ENCODE peak calls at places on chromosomes 3 and 15, in nine cellular contexts. One of them, this sample, is unnamed.
A peak's percentile ranks its signal among the peaks of the same experiment; 100 is the strongest.

GRCh38 chr3:54698059-54698458 is 229.8 kb downstream of the LRTM1 start:
- DNase-seq in activated T-cell treated with anti-CD3 and anti-CD28 coated beads, Interleukin-2, amount 50 U/mL, for 1 hour: no peak
- DNase-seq in iPS-NIHi11: peak; percentile 37
- DNase-seq in OCI-M1: no peak
- DNase-seq in ovary: no peak
- DNase-seq in ELF-1: no peak
- DNase-seq in CD4-positive, CD25-positive, alpha-beta regulatory T cell: no peak
- DNase-seq in progenitor cell of endocrine pancreas: no peak
- DNase-seq in activated CD4-positive, CD25-positive, alpha-beta regulatory T cell treated with anti-CD3 and anti-CD28 coated beads, Interleukin-2, amount 50 U/mL, for 16 hours: no peak
- DNase-seq in this sample: no peak

GRCh38 chr3:151709847-151710246 is 23.9 kb upstream of the AADACL2 start:
- DNase-seq in activated T-cell treated with anti-CD3 and anti-CD28 coated beads, Interleukin-2, amount 50 U/mL, for 1 hour: no peak
- DNase-seq in iPS-NIHi11: no peak
- DNase-seq in OCI-M1: no peak
- DNase-seq in ovary: no peak
- DNase-seq in ELF-1: no peak
- DNase-seq in CD4-positive, CD25-positive, alpha-beta regulatory T cell: no peak
- DNase-seq in progenitor cell of endocrine pancreas: no peak
- DNase-seq in activated CD4-positive, CD25-positive, alpha-beta regulatory T cell treated with anti-CD3 and anti-CD28 coated beads, Interleukin-2, amount 50 U/mL, for 16 hours: no peak
- DNase-seq in this sample: no peak

GRCh38 chr3:30611613-30612421 is 5.4 kb downstream of the TGFBR2 start:
- DNase-seq in activated T-cell treated with anti-CD3 and anti-CD28 coated beads, Interleukin-2, amount 50 U/mL, for 1 hour: no peak
- DNase-seq in iPS-NIHi11: no peak
- DNase-seq in OCI-M1: no peak
- DNase-seq in ovary: no peak
- DNase-seq in ELF-1: no peak
- DNase-seq in CD4-positive, CD25-positive, alpha-beta regulatory T cell: no peak
- DNase-seq in progenitor cell of endocrine pancreas: no peak
- DNase-seq in activated CD4-positive, CD25-positive, alpha-beta regulatory T cell treated with anti-CD3 and anti-CD28 coated beads, Interleukin-2, amount 50 U/mL, for 16 hours: no peak
- DNase-seq in this sample: no peak

GRCh38 chr15:69096197-69096596 is 64.2 kb upstream of the GLCE start:
- DNase-seq in activated T-cell treated with anti-CD3 and anti-CD28 coated beads, Interleukin-2, amount 50 U/mL, for 1 hour: no peak
- DNase-seq in iPS-NIHi11: no peak
- DNase-seq in OCI-M1: no peak
- DNase-seq in ovary: no peak
- DNase-seq in ELF-1: no peak
- DNase-seq in CD4-positive, CD25-positive, alpha-beta regulatory T cell: no peak
- DNase-seq in progenitor cell of endocrine pancreas: no peak
- DNase-seq in activated CD4-positive, CD25-positive, alpha-beta regulatory T cell treated with anti-CD3 and anti-CD28 coated beads, Interleukin-2, amount 50 U/mL, for 16 hours: no peak
- DNase-seq in this sample: no peak

GRCh38 chr3:191382661-191383060 is 52.3 kb upstream of the UTS2B start:
- DNase-seq in activated T-cell treated with anti-CD3 and anti-CD28 coated beads, Interleukin-2, amount 50 U/mL, for 1 hour: no peak
- DNase-seq in iPS-NIHi11: no peak
- DNase-seq in OCI-M1: no peak
- DNase-seq in ovary: no peak
- DNase-seq in ELF-1: no peak
- DNase-seq in CD4-positive, CD25-positive, alpha-beta regulatory T cell: no peak
- DNase-seq in progenitor cell of endocrine pancreas: no peak
- DNase-seq in activated CD4-positive, CD25-positive, alpha-beta regulatory T cell treated with anti-CD3 and anti-CD28 coated beads, Interleukin-2, amount 50 U/mL, for 16 hours: no peak
- DNase-seq in this sample: no peak

GRCh38 chr3:43883729-43884396 is 193.1 kb downstream of the ABHD5 start:
- DNase-seq in activated T-cell treated with anti-CD3 and anti-CD28 coated beads, Interleukin-2, amount 50 U/mL, for 1 hour: no peak
- DNase-seq in iPS-NIHi11: no peak
- DNase-seq in OCI-M1: no peak
- DNase-seq in ovary: peak; percentile 76
- DNase-seq in ELF-1: no peak
- DNase-seq in CD4-positive, CD25-positive, alpha-beta regulatory T cell: no peak
- DNase-seq in progenitor cell of endocrine pancreas: no peak
- DNase-seq in activated CD4-positive, CD25-positive, alpha-beta regulatory T cell treated with anti-CD3 and anti-CD28 coated beads, Interleukin-2, amount 50 U/mL, for 16 hours: no peak
- DNase-seq in this sample: no peak

GRCh38 chr3:179196700-179197099 is 48.5 kb downstream of the PIK3CA start:
- DNase-seq in activated T-cell treated with anti-CD3 and anti-CD28 coated beads, Interleukin-2, amount 50 U/mL, for 1 hour: no peak
- DNase-seq in iPS-NIHi11: no peak
- DNase-seq in OCI-M1: no peak
- DNase-seq in ovary: no peak
- DNase-seq in ELF-1: no peak
- DNase-seq in CD4-positive, CD25-positive, alpha-beta regulatory T cell: no peak
- DNase-seq in progenitor cell of endocrine pancreas: no peak
- DNase-seq in activated CD4-positive, CD25-positive, alpha-beta regulatory T cell treated with anti-CD3 and anti-CD28 coated beads, Interleukin-2, amount 50 U/mL, for 16 hours: no peak
- DNase-seq in this sample: no peak

GRCh38 chr3:24048843-24049242 is 103.8 kb downstream of the NR1D2 start:
- DNase-seq in activated T-cell treated with anti-CD3 and anti-CD28 coated beads, Interleukin-2, amount 50 U/mL, for 1 hour: no peak
- DNase-seq in iPS-NIHi11: no peak
- DNase-seq in OCI-M1: no peak
- DNase-seq in ovary: no peak
- DNase-seq in ELF-1: no peak
- DNase-seq in CD4-positive, CD25-positive, alpha-beta regulatory T cell: no peak
- DNase-seq in progenitor cell of endocrine pancreas: no peak
- DNase-seq in activated CD4-positive, CD25-positive, alpha-beta regulatory T cell treated with anti-CD3 and anti-CD28 coated beads, Interleukin-2, amount 50 U/mL, for 16 hours: no peak
- DNase-seq in this sample: no peak

GRCh38 chr3:194680888-194681615 is 4.6 kb upstream of the FAM43A start:
- DNase-seq in activated T-cell treated with anti-CD3 and anti-CD28 coated beads, Interleukin-2, amount 50 U/mL, for 1 hour: no peak
- DNase-seq in iPS-NIHi11: no peak
- DNase-seq in OCI-M1: no peak
- DNase-seq in ovary: no peak
- DNase-seq in ELF-1: no peak
- DNase-seq in CD4-positive, CD25-positive, alpha-beta regulatory T cell: no peak
- DNase-seq in progenitor cell of endocrine pancreas: no peak
- DNase-seq in activated CD4-positive, CD25-positive, alpha-beta regulatory T cell treated with anti-CD3 and anti-CD28 coated beads, Interleukin-2, amount 50 U/mL, for 16 hours: no peak
- DNase-seq in this sample: peak; percentile 34

GRCh38 chr15:73575636-73576247 is 57.4 kb downstream of the NPTN start:
- DNase-seq in activated T-cell treated with anti-CD3 and anti-CD28 coated beads, Interleukin-2, amount 50 U/mL, for 1 hour: no peak
- DNase-seq in iPS-NIHi11: no peak
- DNase-seq in OCI-M1: peak; percentile 18
- DNase-seq in ovary: no peak
- DNase-seq in ELF-1: no peak
- DNase-seq in CD4-positive, CD25-positive, alpha-beta regulatory T cell: no peak
- DNase-seq in progenitor cell of endocrine pancreas: no peak
- DNase-seq in activated CD4-positive, CD25-positive, alpha-beta regulatory T cell treated with anti-CD3 and anti-CD28 coated beads, Interleukin-2, amount 50 U/mL, for 16 hours: no peak
- DNase-seq in this sample: no peak

GRCh38 chr15:99925661-99926461 is 192.6 kb upstream of the LYSMD4 start:
- DNase-seq in activated T-cell treated with anti-CD3 and anti-CD28 coated beads, Interleukin-2, amount 50 U/mL, for 1 hour: peak; percentile 81
- DNase-seq in iPS-NIHi11: peak; percentile 57
- DNase-seq in OCI-M1: peak; percentile 9
- DNase-seq in ovary: peak; percentile 41
- DNase-seq in ELF-1: peak; percentile 58
- DNase-seq in CD4-positive, CD25-positive, alpha-beta regulatory T cell: peak; percentile 76
- DNase-seq in progenitor cell of endocrine pancreas: no peak
- DNase-seq in activated CD4-positive, CD25-positive, alpha-beta regulatory T cell treated with anti-CD3 and anti-CD28 coated beads, Interleukin-2, amount 50 U/mL, for 16 hours: peak; percentile 54
- DNase-seq in this sample: peak; percentile 92

GRCh38 chr15:99435761-99436346 is 129.9 kb upstream of the MEF2A start:
- DNase-seq in activated T-cell treated with anti-CD3 and anti-CD28 coated beads, Interleukin-2, amount 50 U/mL, for 1 hour: peak; percentile 3
- DNase-seq in iPS-NIHi11: no peak
- DNase-seq in OCI-M1: no peak
- DNase-seq in ovary: no peak
- DNase-seq in ELF-1: no peak
- DNase-seq in CD4-positive, CD25-positive, alpha-beta regulatory T cell: no peak
- DNase-seq in progenitor cell of endocrine pancreas: no peak
- DNase-seq in activated CD4-positive, CD25-positive, alpha-beta regulatory T cell treated with anti-CD3 and anti-CD28 coated beads, Interleukin-2, amount 50 U/mL, for 16 hours: no peak
- DNase-seq in this sample: peak; percentile 24

GRCh38 chr3:51966486-51966885 is 768 bp downstream of the PCBP4 start:
- DNase-seq in activated T-cell treated with anti-CD3 and anti-CD28 coated beads, Interleukin-2, amount 50 U/mL, for 1 hour: no peak
- DNase-seq in iPS-NIHi11: no peak
- DNase-seq in OCI-M1: no peak
- DNase-seq in ovary: no peak
- DNase-seq in ELF-1: no peak
- DNase-seq in CD4-positive, CD25-positive, alpha-beta regulatory T cell: no peak
- DNase-seq in progenitor cell of endocrine pancreas: no peak
- DNase-seq in activated CD4-positive, CD25-positive, alpha-beta regulatory T cell treated with anti-CD3 and anti-CD28 coated beads, Interleukin-2, amount 50 U/mL, for 16 hours: no peak
- DNase-seq in this sample: no peak

GRCh38 chr15:45022871-45023658 is at the start of gene SORD:
- DNase-seq in activated T-cell treated with anti-CD3 and anti-CD28 coated beads, Interleukin-2, amount 50 U/mL, for 1 hour: peak; percentile 91
- DNase-seq in iPS-NIHi11: peak; percentile 99
- DNase-seq in OCI-M1: peak; percentile 95
- DNase-seq in ovary: peak; percentile 87
- DNase-seq in ELF-1: peak; percentile 96
- DNase-seq in CD4-positive, CD25-positive, alpha-beta regulatory T cell: peak; percentile 83
- DNase-seq in progenitor cell of endocrine pancreas: peak; percentile 97
- DNase-seq in activated CD4-positive, CD25-positive, alpha-beta regulatory T cell treated with anti-CD3 and anti-CD28 coated beads, Interleukin-2, amount 50 U/mL, for 16 hours: peak; percentile 75
- DNase-seq in this sample: peak; percentile 96

GRCh38 chr15:79884204-79884596 is 12.6 kb downstream of the MTHFS start:
- DNase-seq in activated T-cell treated with anti-CD3 and anti-CD28 coated beads, Interleukin-2, amount 50 U/mL, for 1 hour: no peak
- DNase-seq in iPS-NIHi11: no peak
- DNase-seq in OCI-M1: no peak
- DNase-seq in ovary: no peak
- DNase-seq in ELF-1: no peak
- DNase-seq in CD4-positive, CD25-positive, alpha-beta regulatory T cell: no peak
- DNase-seq in progenitor cell of endocrine pancreas: no peak
- DNase-seq in activated CD4-positive, CD25-positive, alpha-beta regulatory T cell treated with anti-CD3 and anti-CD28 coated beads, Interleukin-2, amount 50 U/mL, for 16 hours: no peak
- DNase-seq in this sample: no peak

GRCh38 chr3:152183473-152183872 is 85.3 kb upstream of the MBNL1 start:
- DNase-seq in activated T-cell treated with anti-CD3 and anti-CD28 coated beads, Interleukin-2, amount 50 U/mL, for 1 hour: peak; percentile 51
- DNase-seq in iPS-NIHi11: peak; percentile 45
- DNase-seq in OCI-M1: peak; percentile 74
- DNase-seq in ovary: peak; percentile 15
- DNase-seq in ELF-1: peak; percentile 54
- DNase-seq in CD4-positive, CD25-positive, alpha-beta regulatory T cell: peak; percentile 29
- DNase-seq in progenitor cell of endocrine pancreas: peak; percentile 8
- DNase-seq in activated CD4-positive, CD25-positive, alpha-beta regulatory T cell treated with anti-CD3 and anti-CD28 coated beads, Interleukin-2, amount 50 U/mL, for 16 hours: no peak
- DNase-seq in this sample: peak; percentile 78

GRCh38 chr3:155178810-155179424 is 98.8 kb downstream of the MME start:
- DNase-seq in activated T-cell treated with anti-CD3 and anti-CD28 coated beads, Interleukin-2, amount 50 U/mL, for 1 hour: no peak
- DNase-seq in iPS-NIHi11: no peak
- DNase-seq in OCI-M1: peak; percentile 55
- DNase-seq in ovary: no peak
- DNase-seq in ELF-1: no peak
- DNase-seq in CD4-positive, CD25-positive, alpha-beta regulatory T cell: no peak
- DNase-seq in progenitor cell of endocrine pancreas: no peak
- DNase-seq in activated CD4-positive, CD25-positive, alpha-beta regulatory T cell treated with anti-CD3 and anti-CD28 coated beads, Interleukin-2, amount 50 U/mL, for 16 hours: no peak
- DNase-seq in this sample: no peak

GRCh38 chr3:116561529-116561928 is 116.2 kb upstream of the LSAMP start:
- DNase-seq in activated T-cell treated with anti-CD3 and anti-CD28 coated beads, Interleukin-2, amount 50 U/mL, for 1 hour: no peak
- DNase-seq in iPS-NIHi11: peak; percentile 6
- DNase-seq in OCI-M1: no peak
- DNase-seq in ovary: no peak
- DNase-seq in ELF-1: no peak
- DNase-seq in CD4-positive, CD25-positive, alpha-beta regulatory T cell: no peak
- DNase-seq in progenitor cell of endocrine pancreas: no peak
- DNase-seq in activated CD4-positive, CD25-positive, alpha-beta regulatory T cell treated with anti-CD3 and anti-CD28 coated beads, Interleukin-2, amount 50 U/mL, for 16 hours: no peak
- DNase-seq in this sample: no peak

GRCh38 chr3:127383656-127384179 is 95.9 kb upstream of the PRR20G start:
- DNase-seq in activated T-cell treated with anti-CD3 and anti-CD28 coated beads, Interleukin-2, amount 50 U/mL, for 1 hour: no peak
- DNase-seq in iPS-NIHi11: no peak
- DNase-seq in OCI-M1: no peak
- DNase-seq in ovary: no peak
- DNase-seq in ELF-1: no peak
- DNase-seq in CD4-positive, CD25-positive, alpha-beta regulatory T cell: no peak
- DNase-seq in progenitor cell of endocrine pancreas: no peak
- DNase-seq in activated CD4-positive, CD25-positive, alpha-beta regulatory T cell treated with anti-CD3 and anti-CD28 coated beads, Interleukin-2, amount 50 U/mL, for 16 hours: no peak
- DNase-seq in this sample: no peak

GRCh38 chr3:198093082-198093679 is 133.2 kb downstream of the LMLN start:
- DNase-seq in activated T-cell treated with anti-CD3 and anti-CD28 coated beads, Interleukin-2, amount 50 U/mL, for 1 hour: no peak
- DNase-seq in iPS-NIHi11: no peak
- DNase-seq in OCI-M1: no peak
- DNase-seq in ovary: no peak
- DNase-seq in ELF-1: no peak
- DNase-seq in CD4-positive, CD25-positive, alpha-beta regulatory T cell: no peak
- DNase-seq in progenitor cell of endocrine pancreas: no peak
- DNase-seq in activated CD4-positive, CD25-positive, alpha-beta regulatory T cell treated with anti-CD3 and anti-CD28 coated beads, Interleukin-2, amount 50 U/mL, for 16 hours: no peak
- DNase-seq in this sample: no peak

GRCh38 chr15:77808077-77808476 is 175.4 kb upstream of the LINGO1 start:
- DNase-seq in activated T-cell treated with anti-CD3 and anti-CD28 coated beads, Interleukin-2, amount 50 U/mL, for 1 hour: no peak
- DNase-seq in iPS-NIHi11: no peak
- DNase-seq in OCI-M1: no peak
- DNase-seq in ovary: no peak
- DNase-seq in ELF-1: no peak
- DNase-seq in CD4-positive, CD25-positive, alpha-beta regulatory T cell: no peak
- DNase-seq in progenitor cell of endocrine pancreas: no peak
- DNase-seq in activated CD4-positive, CD25-positive, alpha-beta regulatory T cell treated with anti-CD3 and anti-CD28 coated beads, Interleukin-2, amount 50 U/mL, for 16 hours: no peak
- DNase-seq in this sample: no peak

This sample was measured in activated effector memory CD4-positive, alpha-beta T cell treated with anti-CD3 and anti-CD28 coated beads, Interleukin-2, amount 50 U/mL, for 16 hours.